ENCODE peak calls at places on chromosome 5, in five cellular contexts. One of them, this sample, is unnamed.

GRCh38 chr5:176658817-176659216 is 11.5 kb downstream of the TSPAN17 start:
- DNase-seq in esophagus squamous epithelium: no peak
- DNase-seq in ovary: no peak
- DNase-seq in sigmoid colon: no peak
- DNase-seq in thyroid gland: no peak
- DNase-seq in this sample: no peak

GRCh38 chr5:37165761-37166160 is 83.4 kb downstream of the CPLANE1 start:
- DNase-seq in thyroid gland: no peak
- DNase-seq in sigmoid colon: no peak
- DNase-seq in ovary: no peak
- DNase-seq in esophagus squamous epithelium: no peak
- DNase-seq in this sample: no peak

GRCh38 chr5:154333016-154333415 is 112.8 kb upstream of the SAP30L start:
- DNase-seq in esophagus squamous epithelium: no peak
- DNase-seq in sigmoid colon: no peak
- DNase-seq in ovary: no peak
- DNase-seq in thyroid gland: no peak
- DNase-seq in this sample: no peak

GRCh38 chr5:38051711-38052508 is 206.4 kb upstream of the EGFLAM start:
- DNase-seq in sigmoid colon: no peak
- DNase-seq in ovary: no peak
- DNase-seq in esophagus squamous epithelium: no peak
- DNase-seq in thyroid gland: no peak
- DNase-seq in this sample: no peak

GRCh38 chr5:72478684-72479083 is 28.5 kb downstream of the ZNF366 start:
- DNase-seq in esophagus squamous epithelium: no peak
- DNase-seq in thyroid gland: no peak
- DNase-seq in sigmoid colon: no peak
- DNase-seq in ovary: no peak
- DNase-seq in this sample: no peak

GRCh38 chr5:1881273-1881586 is 1.5 kb downstream of the IRX4 start:
- DNase-seq in esophagus squamous epithelium: no peak
- DNase-seq in sigmoid colon: no peak
- DNase-seq in thyroid gland: no peak
- DNase-seq in ovary: no peak
- DNase-seq in this sample: no peak

GRCh38 chr5:88656196-88656935 is 226.6 kb downstream of the MEF2C start:
- DNase-seq in esophagus squamous epithelium: no peak
- DNase-seq in ovary: no peak
- DNase-seq in sigmoid colon: no peak
- DNase-seq in thyroid gland: no peak
- DNase-seq in this sample: no peak

GRCh38 chr5:148011407-148012124 is 52.2 kb upstream of the SPINK5 start:
- DNase-seq in esophagus squamous epithelium: no peak
- DNase-seq in ovary: no peak
- DNase-seq in thyroid gland: no peak
- DNase-seq in sigmoid colon: no peak
- DNase-seq in this sample: no peak

GRCh38 chr5:171137768-171138540 is 171.1 kb upstream of the TLX3 start:
- DNase-seq in ovary: no peak
- DNase-seq in thyroid gland: no peak
- DNase-seq in esophagus squamous epithelium: no peak
- DNase-seq in sigmoid colon: no peak
- DNase-seq in this sample: no peak

GRCh38 chr5:72166070-72166979 is 59.0 kb downstream of the MAP1B start:
- DNase-seq in esophagus squamous epithelium: peak
- DNase-seq in thyroid gland: peak
- DNase-seq in sigmoid colon: peak
- DNase-seq in ovary: peak
- DNase-seq in this sample: peak

GRCh38 chr5:56025303-56025885 is 30.6 kb upstream of the IL6ST start:
- DNase-seq in ovary: no peak
- DNase-seq in esophagus squamous epithelium: no peak
- DNase-seq in thyroid gland: no peak
- DNase-seq in sigmoid colon: no peak
- DNase-seq in this sample: no peak

GRCh38 chr5:40689442-40689841 is 9.7 kb downstream of the PTGER4 start:
- DNase-seq in thyroid gland: no peak
- DNase-seq in ovary: no peak
- DNase-seq in sigmoid colon: no peak
- DNase-seq in esophagus squamous epithelium: no peak
- DNase-seq in this sample: peak

GRCh38 chr5:1322955-1323802 is 21.7 kb downstream of the CLPTM1L start:
- DNase-seq in thyroid gland: no peak
- DNase-seq in sigmoid colon: peak
- DNase-seq in ovary: no peak
- DNase-seq in esophagus squamous epithelium: no peak
- DNase-seq in this sample: no peak

GRCh38 chr5:174618589-174618988 is 105.8 kb upstream of the MSX2 start:
- DNase-seq in sigmoid colon: no peak
- DNase-seq in thyroid gland: no peak
- DNase-seq in esophagus squamous epithelium: no peak
- DNase-seq in ovary: no peak
- DNase-seq in this sample: no peak

GRCh38 chr5:148984333-148984732 is 78.5 kb downstream of the SH3TC2 start:
- DNase-seq in thyroid gland: no peak
- DNase-seq in sigmoid colon: no peak
- DNase-seq in ovary: no peak
- DNase-seq in esophagus squamous epithelium: no peak
- DNase-seq in this sample: no peak

GRCh38 chr5:121841900-121842299 is 9.8 kb upstream of the FTMT start:
- DNase-seq in ovary: no peak
- DNase-seq in esophagus squamous epithelium: no peak
- DNase-seq in thyroid gland: no peak
- DNase-seq in sigmoid colon: no peak
- DNase-seq in this sample: no peak

GRCh38 chr5:2169862-2170820 is 287.4 kb upstream of the IRX4 start:
- DNase-seq in thyroid gland: peak
- DNase-seq in sigmoid colon: no peak
- DNase-seq in ovary: no peak
- DNase-seq in esophagus squamous epithelium: no peak
- DNase-seq in this sample: no peak

GRCh38 chr5:173228639-173229380 is 6.2 kb downstream of the NKX2-5 start:
- DNase-seq in ovary: no peak
- DNase-seq in esophagus squamous epithelium: no peak
- DNase-seq in sigmoid colon: no peak
- DNase-seq in thyroid gland: no peak
- DNase-seq in this sample: no peak

GRCh38 chr5:21823588-21823987 is 1029.6 kb downstream of the CDH12 start:
- DNase-seq in ovary: no peak
- DNase-seq in esophagus squamous epithelium: no peak
- DNase-seq in sigmoid colon: no peak
- DNase-seq in thyroid gland: no peak
- DNase-seq in this sample: no peak
- TF ChIP-seq POLR2A in ovary: no peak
- TF ChIP-seq POLR2A in esophagus squamous epithelium: no peak
- TF ChIP-seq POLR2A in sigmoid colon: no peak
- TF ChIP-seq POLR2A in thyroid gland: no peak
- TF ChIP-seq POLR2A in this sample: no peak

DNA sequence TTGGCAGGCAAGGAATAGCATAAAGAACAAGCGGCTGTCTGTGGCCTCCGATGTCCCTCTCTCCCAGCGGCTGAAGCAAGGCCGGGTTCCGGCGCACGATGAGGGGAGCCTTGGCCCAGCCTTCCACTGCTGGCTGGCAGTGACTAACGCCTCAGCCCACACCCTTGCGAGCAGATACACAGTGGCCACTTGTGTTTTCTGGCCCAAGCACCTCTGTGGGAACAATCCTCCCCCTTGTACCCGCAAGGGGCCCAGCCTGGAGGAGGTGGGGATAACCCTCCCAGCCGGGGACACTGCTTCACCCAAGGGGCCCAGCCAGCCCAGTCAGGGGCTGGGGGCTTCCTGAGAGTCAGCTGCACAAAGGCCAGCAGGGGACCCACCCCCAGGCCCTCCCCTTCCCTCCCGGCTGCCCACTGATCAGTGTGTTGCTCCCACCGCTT is 23.2 kb downstream of the STK10 start:
- DNase-seq in thyroid gland: no peak
- DNase-seq in sigmoid colon: no peak
- DNase-seq in ovary: no peak
- DNase-seq in esophagus squamous epithelium: no peak
- DNase-seq in this sample: no peak
- H3K27ac ChIP-seq in thyroid gland: no peak
- H3K27ac ChIP-seq in sigmoid colon: peak
- H3K27ac ChIP-seq in ovary: no peak
- H3K27ac ChIP-seq in esophagus squamous epithelium: peak
- H3K27ac ChIP-seq in this sample: no peak

DNA sequence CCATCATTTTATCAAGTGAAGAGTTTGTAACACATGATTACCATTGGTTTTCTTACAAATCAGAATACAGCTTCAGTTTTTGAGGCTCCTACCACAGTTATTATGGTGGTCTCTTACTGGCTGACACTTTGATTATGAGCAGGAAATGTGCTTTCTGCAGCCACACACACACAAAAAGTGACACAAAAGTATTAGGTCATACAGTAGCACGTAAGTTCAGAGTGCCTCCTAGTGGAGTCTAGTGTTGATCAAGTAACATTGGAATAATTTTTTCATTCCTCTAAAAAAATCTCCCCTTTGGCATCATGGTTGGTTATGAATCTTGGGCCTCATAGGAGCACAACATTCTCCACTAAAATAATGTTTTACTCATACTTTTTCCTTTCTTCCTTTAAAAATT is 37.6 kb downstream of the PAM start:
- DNase-seq in sigmoid colon: no peak
- DNase-seq in esophagus squamous epithelium: no peak
- DNase-seq in thyroid gland: no peak
- DNase-seq in ovary: no peak
- DNase-seq in this sample: no peak
- TF ChIP-seq CTCF in sigmoid colon: no peak
- TF ChIP-seq CTCF in esophagus squamous epithelium: no peak
- TF ChIP-seq CTCF in thyroid gland: no peak
- TF ChIP-seq CTCF in ovary: no peak
- TF ChIP-seq CTCF in this sample: peak

DNA sequence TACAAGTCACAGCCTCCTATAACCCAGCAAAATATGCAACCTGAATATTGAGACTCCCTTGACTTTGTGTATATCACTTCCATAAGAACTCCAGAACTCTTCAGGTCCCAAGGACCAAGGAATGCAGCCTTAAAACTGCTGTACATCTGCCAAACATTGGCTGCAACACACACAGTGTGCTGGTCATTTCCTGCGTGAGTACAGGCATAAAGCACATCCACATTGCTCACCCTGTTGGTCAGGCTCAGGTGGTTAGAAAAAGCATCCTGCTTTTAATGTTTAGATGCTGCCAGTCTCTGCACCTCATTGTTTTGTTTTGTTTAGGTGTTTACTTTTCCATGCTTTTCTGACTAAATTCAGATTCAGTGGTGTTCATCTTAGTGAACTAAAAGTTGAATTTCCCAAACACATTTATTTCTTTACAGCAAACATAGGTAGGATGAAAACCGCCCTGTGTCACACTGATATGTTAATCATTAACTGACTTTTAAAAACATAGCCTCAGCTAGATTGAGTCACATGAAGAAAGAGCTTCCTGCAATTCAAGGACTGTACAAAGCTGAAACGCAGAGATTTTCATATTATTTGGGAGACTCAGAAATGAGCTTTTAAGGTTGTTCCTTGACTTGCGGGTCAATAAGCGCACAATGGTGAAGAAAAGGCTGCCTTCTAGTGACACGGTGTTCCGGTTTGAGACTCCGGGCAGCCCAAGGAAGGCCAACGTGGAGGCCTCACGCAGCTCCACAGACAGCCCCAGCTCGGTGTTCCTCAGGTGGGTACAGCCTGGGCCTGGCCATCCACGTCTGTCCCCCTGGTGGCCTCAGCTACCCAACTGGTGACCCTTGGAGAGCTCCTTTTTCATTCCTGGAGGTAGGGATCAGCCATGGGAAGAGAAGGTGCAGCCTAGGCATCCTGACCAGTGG is 52.2 kb upstream of the GRAMD2B start:
- DNase-seq in thyroid gland: no peak
- DNase-seq in esophagus squamous epithelium: no peak
- DNase-seq in ovary: no peak
- DNase-seq in sigmoid colon: no peak
- DNase-seq in this sample: no peak
- TF ChIP-seq POLR2A in thyroid gland: no peak
- TF ChIP-seq POLR2A in esophagus squamous epithelium: no peak
- TF ChIP-seq POLR2A in ovary: no peak
- TF ChIP-seq POLR2A in sigmoid colon: no peak
- TF ChIP-seq POLR2A in this sample: no peak

GRCh38 chr5:138722518-138722917 is 30.7 kb upstream of the CTNNA1 start:
- DNase-seq in sigmoid colon: no peak
- DNase-seq in esophagus squamous epithelium: no peak
- DNase-seq in thyroid gland: no peak
- DNase-seq in ovary: no peak
- DNase-seq in this sample: no peak

GRCh38 chr5:138725885-138726457 is 27.3 kb upstream of the CTNNA1 start:
- DNase-seq in ovary: no peak
- DNase-seq in thyroid gland: no peak
- DNase-seq in sigmoid colon: peak
- DNase-seq in esophagus squamous epithelium: no peak
- DNase-seq in this sample: no peak

GRCh38 chr5:138726848-138727247 is 26.4 kb upstream of the CTNNA1 start:
- DNase-seq in ovary: no peak
- DNase-seq in thyroid gland: no peak
- DNase-seq in esophagus squamous epithelium: no peak
- DNase-seq in sigmoid colon: no peak
- DNase-seq in this sample: no peak

GRCh38 chr5:138724470-138725146 is 28.6 kb upstream of the CTNNA1 start:
- DNase-seq in ovary: no peak
- DNase-seq in sigmoid colon: peak
- DNase-seq in thyroid gland: no peak
- DNase-seq in esophagus squamous epithelium: no peak
- DNase-seq in this sample: no peak

DNA sequence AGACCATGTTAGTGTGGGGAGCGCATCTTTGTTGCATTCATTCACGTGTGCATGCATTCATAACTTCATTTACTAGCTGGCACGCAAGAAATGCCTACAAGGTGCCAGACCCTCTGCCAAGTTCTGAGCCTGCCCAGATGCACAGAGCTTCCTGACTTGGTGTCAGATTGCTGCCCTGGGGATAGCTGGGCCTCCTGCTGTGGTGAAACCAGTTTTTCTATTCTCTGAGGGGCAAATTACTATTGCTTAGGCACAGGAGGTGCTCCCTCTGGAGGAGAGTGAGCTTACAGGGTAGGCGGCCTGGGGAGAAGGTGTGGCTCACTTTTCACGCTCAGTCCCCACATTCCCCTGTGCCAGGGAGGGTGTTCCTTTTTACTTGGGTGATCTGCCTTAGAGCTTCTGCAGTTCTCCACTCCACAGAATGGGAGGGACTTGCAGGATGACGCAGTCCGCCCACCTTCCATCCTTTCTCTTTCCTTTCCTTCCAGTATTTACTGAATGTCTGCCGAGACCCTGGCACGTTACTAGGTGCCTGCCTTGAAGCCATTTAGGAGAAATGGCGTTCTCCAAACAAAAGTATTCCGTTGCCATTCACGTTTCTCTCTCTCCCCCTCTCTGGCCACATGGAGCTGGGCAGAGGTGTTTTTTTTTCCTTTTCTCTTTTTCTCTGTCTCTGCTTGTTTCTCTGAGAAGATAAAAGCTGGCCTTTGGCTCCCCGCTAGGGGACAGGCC is 27.9 kb upstream of the CTNNA1 start:
- DNase-seq in sigmoid colon: peak
- DNase-seq in thyroid gland: peak
- DNase-seq in esophagus squamous epithelium: no peak
- DNase-seq in ovary: peak
- DNase-seq in this sample: peak
- H3K27ac ChIP-seq in sigmoid colon: peak
- H3K27ac ChIP-seq in thyroid gland: no peak
- H3K27ac ChIP-seq in esophagus squamous epithelium: peak
- H3K27ac ChIP-seq in ovary: peak
- H3K27ac ChIP-seq in this sample: peak

GRCh38 chr5:109844148-109844547 is 154.4 kb downstream of the MAN2A1 start:
- DNase-seq in esophagus squamous epithelium: no peak
- DNase-seq in sigmoid colon: no peak
- DNase-seq in ovary: no peak
- DNase-seq in thyroid gland: no peak
- DNase-seq in this sample: no peak
- TF ChIP-seq CTCF in esophagus squamous epithelium: no peak
- TF ChIP-seq CTCF in sigmoid colon: no peak
- TF ChIP-seq CTCF in ovary: no peak
- TF ChIP-seq CTCF in thyroid gland: no peak
- TF ChIP-seq CTCF in this sample: peak